ENCODE peak calls at places on chromosomes 13 and 19, in six cellular contexts. P, O, C, F, T and J are unnamed samples.

GRCh38 chr13:21297452-21297851 is 121.0 kb downstream of the MRPL57 start:
- DNase-seq in T (no peak), F (no peak), C (no peak), O (no peak), P (no peak), J (no peak)

GRCh38 chr19:5244351-5244750 is 96.3 kb downstream of the PTPRS start:
- DNase-seq in T (no peak), O (no peak), C (no peak), P (no peak), F (no peak), J (no peak)

GRCh38 chr19:40908981-40909380 is 26.9 kb upstream of the CYP2A7 start:
- DNase-seq in F (no peak), C (no peak), O (no peak), T (no peak), P (no peak), J (no peak)

GRCh38 chr13:35723820-35724219 is 247.3 kb upstream of the MAB21L1 start:
- DNase-seq in P (peak), F (no peak), C (no peak), O (no peak), T (no peak), J (no peak)

GRCh38 chr19:19672816-19673215 is 4.2 kb downstream of the ZNF101 start:
- DNase-seq in O (no peak), C (no peak), P (no peak), F (no peak), T (no peak), J (no peak)

GRCh38 chr13:80115616-80116015 is 225.3 kb downstream of the SPRY2 start:
- DNase-seq in C (no peak), P (no peak), O (no peak), T (no peak), F (no peak), J (no peak)

GRCh38 chr13:29621841-29622240 is 26.4 kb upstream of the SLC7A1 start:
- DNase-seq in P (no peak), C (no peak), O (no peak), T (no peak), F (no peak), J (no peak)

GRCh38 chr19:5628470-5628869 is 5.6 kb downstream of the SAFB start:
- DNase-seq in O (no peak), C (no peak), F (no peak), P (no peak), T (no peak), J (no peak)

GRCh38 chr19:6725513-6726231 is 5.2 kb upstream of the C3 start:
- DNase-seq in F (no peak), P (peak), C (no peak), T (no peak), O (no peak), J (no peak)

GRCh38 chr13:39362652-39363390 is 240.2 kb downstream of the LHFPL6 start:
- DNase-seq in F (no peak), C (no peak), T (no peak), P (no peak), O (no peak), J (no peak)

GRCh38 chr19:38686530-38686888 is 39.1 kb downstream of the ACTN4 start:
- DNase-seq in P (no peak), T (no peak), F (peak), O (peak), C (no peak), J (no peak)

GRCh38 chr13:67408823-67409222 is 178.7 kb upstream of the PCDH9 start:
- DNase-seq in O (no peak), F (no peak), T (no peak), P (peak), C (no peak), J (no peak)

GRCh38 chr13:52892925-52893324 is 44.5 kb upstream of the PCDH8 start:
- DNase-seq in C (no peak), F (no peak), O (no peak), P (no peak), T (no peak), J (no peak)

GRCh38 chr13:102913924-102914628 is 68.2 kb downstream of the ERCC5 start:
- DNase-seq in O (no peak), F (no peak), C (no peak), T (no peak), P (no peak), J (no peak)

GRCh38 chr13:110431425-110431824 is 124.3 kb downstream of the COL4A2 start:
- DNase-seq in O (no peak), F (no peak), P (no peak), T (no peak), C (no peak), J (no peak)

GRCh38 chr19:33429891-33430673 is 56.6 kb downstream of the CEBPG start:
- DNase-seq in O (no peak), C (no peak), P (no peak), F (no peak), T (no peak), J (no peak)

GRCh38 chr13:107835339-107836018 is 379.9 kb downstream of the LIG4 start:
- DNase-seq in O (no peak), C (no peak), P (no peak), T (no peak), F (no peak), J (no peak)

GRCh38 chr19:47487551-47488515 is 3.8 kb upstream of the KPTN start:
- DNase-seq in P (no peak), O (no peak), F (no peak), T (no peak), C (no peak), J (no peak)

GRCh38 chr19:11345122-11345752 is 831 bp downstream of the TMEM205 start:
- DNase-seq in C (no peak), T (no peak), F (no peak), P (no peak), O (no peak), J (no peak)

GRCh38 chr19:38266981-38267597 is 2.7 kb downstream of the SPINT2 start:
- DNase-seq in F (no peak), T (no peak), P (peak), C (peak), O (peak), J (no peak)

GRCh38 chr13:60836821-60837220 is 439.8 kb downstream of the TDRD3 start:
- DNase-seq in C (no peak), P (no peak), T (no peak), O (no peak), F (no peak), J (no peak)

GRCh38 chr19:15631817-15632216 is 8.9 kb upstream of the CYP4F3 start:
- DNase-seq in O (peak), T (no peak), F (peak), P (peak), C (no peak), J (peak)

GRCh38 chr19:2733930-2734588 is 5.8 kb downstream of the SLC39A3 start:
- DNase-seq in P (no peak), F (no peak), C (no peak), O (no peak), T (no peak), J (no peak)

GRCh38 chr19:13376537-13376936 is 129.7 kb downstream of the CACNA1A start:
- DNase-seq in P (no peak), F (no peak), O (no peak), T (no peak), C (no peak), J (no peak)

GRCh38 chr13:106372199-106373160 is 163.0 kb downstream of the EFNB2 start:
- DNase-seq in T (no peak), C (no peak), O (no peak), F (no peak), P (no peak), J (no peak)

GRCh38 chr13:44620057-44620456 is 43.9 kb upstream of the TSC22D1 start:
- DNase-seq in C (no peak), F (no peak), O (no peak), P (no peak), T (no peak), J (no peak)

GRCh38 chr13:110379905-110380341 is 72.8 kb downstream of the COL4A2 start:
- DNase-seq in F (no peak), T (peak), C (no peak), O (no peak), P (no peak), J (no peak)

GRCh38 chr13:77333521-77334083 is 6.7 kb upstream of the MYCBP2 start:
- DNase-seq in C (no peak), O (no peak), P (no peak), T (no peak), F (no peak), J (no peak)

GRCh38 chr13:39451860-39452301 is 151.1 kb downstream of the LHFPL6 start:
- DNase-seq in T (no peak), P (no peak), O (no peak), F (no peak), C (no peak), J (no peak)

GRCh38 chr19:49716154-49716553 is 25.2 kb downstream of the CPT1C start:
- DNase-seq in P (no peak), C (no peak), F (no peak), T (no peak), O (no peak), J (no peak)

GRCh38 chr13:110350509-110350908 is 43.4 kb downstream of the COL4A2 start:
- DNase-seq in C (no peak), P (no peak), O (no peak), F (no peak), T (no peak), J (no peak)

GRCh38 chr19:46861691-46862503 is 1.1 kb downstream of the ARHGAP35 start:
- DNase-seq in C (no peak), O (peak), P (no peak), F (no peak), T (no peak), J (peak)

GRCh38 chr19:51552996-51553725 is 17.9 kb upstream of the ZNF175 start:
- DNase-seq in P (peak), C (peak), T (peak), O (peak), F (no peak), J (peak)

GRCh38 chr13:109055850-109056249 is 426.4 kb downstream of the MYO16 start:
- DNase-seq in P (no peak), F (no peak), C (no peak), O (no peak), T (no peak), J (no peak)

GRCh38 chr13:109058071-109058470 is 428.7 kb downstream of the MYO16 start:
- DNase-seq in O (no peak), C (no peak), T (no peak), P (no peak), F (no peak), J (no peak)
- TF ChIP-seq ATF3 in O (no peak), C (no peak), T (no peak), P (no peak), F (no peak), J (no peak)

DNA sequence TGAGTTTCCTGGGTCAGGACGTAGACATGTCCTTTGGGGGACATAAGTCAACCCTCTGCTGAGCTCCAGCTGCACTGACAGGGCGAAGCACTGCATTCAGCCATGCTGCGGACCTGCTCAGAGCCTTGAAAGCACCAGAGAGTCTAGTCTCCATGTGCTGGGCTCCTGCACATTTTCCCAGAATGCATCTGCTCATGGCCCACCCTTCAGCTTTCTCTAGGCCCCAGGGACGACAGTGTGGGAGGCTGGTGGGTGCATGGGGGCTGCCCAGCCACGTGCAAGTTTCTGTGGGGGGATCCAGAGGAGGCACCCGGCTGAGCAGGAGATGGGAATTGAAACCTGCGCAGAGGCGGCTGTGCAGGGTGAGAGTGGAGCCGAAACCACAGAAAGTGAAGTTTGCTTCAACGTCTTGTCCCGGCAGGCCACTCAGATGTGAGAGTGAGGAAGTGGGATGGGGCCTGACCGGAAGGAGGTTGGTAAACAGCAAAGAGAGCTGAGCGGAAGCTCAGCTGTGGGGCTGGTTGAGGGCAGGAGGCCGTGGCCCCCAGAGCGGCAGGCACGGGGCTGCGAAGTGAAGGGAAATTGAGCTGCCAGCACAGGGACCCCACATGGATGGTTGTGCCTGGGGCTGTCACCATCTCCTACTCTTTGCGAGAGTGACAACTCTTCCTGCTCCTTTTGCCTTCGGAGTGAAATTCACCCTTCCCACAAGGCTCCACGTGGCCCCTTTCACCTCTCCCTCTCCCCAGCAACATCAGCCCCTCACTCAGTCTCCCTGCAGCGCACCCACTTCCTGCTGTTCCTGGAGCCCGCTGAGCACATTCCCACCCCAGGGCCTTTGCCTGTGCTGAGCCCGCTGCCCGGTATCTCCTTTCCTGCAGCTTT is 11.8 kb downstream of the PGLS start:
- DNase-seq in T (no peak), F (peak), P (no peak), C (no peak), O (no peak), J (no peak)
- TF ChIP-seq ATF3 in T (no peak), F (no peak), P (no peak), C (no peak), O (no peak), J (no peak)

DNA sequence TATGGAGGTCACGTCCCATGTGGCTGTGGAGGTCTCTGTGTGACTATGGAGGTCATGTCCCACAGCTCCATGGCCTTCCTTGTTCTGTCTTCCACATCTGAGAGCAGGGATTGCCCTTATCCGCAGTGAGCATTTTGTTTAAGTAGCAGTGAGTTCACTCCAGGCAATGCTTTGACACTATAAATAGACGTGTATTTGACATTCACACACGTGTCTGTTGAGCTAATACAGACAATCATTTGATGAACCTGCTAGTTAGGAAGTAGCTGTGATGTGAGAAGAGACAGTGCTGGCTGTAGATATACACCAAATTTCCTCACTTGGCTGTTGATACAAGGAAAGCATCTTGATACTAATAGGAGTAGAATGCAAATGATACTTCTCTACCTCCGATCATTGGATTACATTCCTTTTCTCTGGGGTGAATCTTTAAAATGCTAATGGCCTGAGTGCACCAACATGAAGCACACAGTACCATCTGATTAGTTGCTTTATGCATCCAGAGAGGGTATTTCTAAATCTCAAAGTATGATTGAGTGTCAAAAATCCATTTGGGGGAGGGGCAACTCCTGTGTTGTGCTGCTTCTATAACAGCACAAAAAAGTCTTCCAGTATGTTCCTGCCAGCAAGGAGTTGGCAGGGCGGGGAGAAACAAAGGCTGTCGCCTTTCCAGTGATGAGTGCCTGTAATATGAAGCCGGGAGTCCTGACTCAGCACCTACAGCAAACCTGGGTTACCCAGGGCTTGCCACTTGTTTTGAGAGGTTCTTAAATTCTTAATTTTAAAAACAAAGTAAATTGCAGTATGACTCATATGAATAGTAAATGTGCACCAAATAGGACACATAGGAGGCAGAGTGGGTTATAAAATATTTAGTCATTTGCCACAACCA is 7.0 kb downstream of the CUL4A start:
- DNase-seq in O (no peak), T (no peak), P (peak), C (peak), F (no peak), J (no peak)
- TF ChIP-seq ATF3 in O (no peak), T (no peak), P (no peak), C (no peak), F (no peak), J (no peak)

GRCh38 chr13:75285310-75285709 is 196.7 kb downstream of the TBC1D4 start:
- DNase-seq in T (no peak), F (no peak), O (no peak), C (no peak), P (no peak), J (no peak)
- TF ChIP-seq ATF3 in T (no peak), F (no peak), O (no peak), C (no peak), P (no peak), J (no peak)

GRCh38 chr13:48648446-48648845 is 5.3 kb upstream of the CYSLTR2 start:
- DNase-seq in P (no peak), T (no peak), F (no peak), O (no peak), C (no peak), J (no peak)

GRCh38 chr13:48654511-48654910 is 782 bp downstream of the CYSLTR2 start:
- DNase-seq in C (no peak), O (no peak), F (no peak), P (no peak), T (no peak), J (no peak)

GRCh38 chr13:48656621-48657020 is 2.9 kb downstream of the CYSLTR2 start:
- DNase-seq in P (peak), F (no peak), T (no peak), O (no peak), C (no peak), J (no peak)

GRCh38 chr13:48655291-48655690 is 1.6 kb downstream of the CYSLTR2 start:
- DNase-seq in P (no peak), C (no peak), F (no peak), T (no peak), O (no peak), J (no peak)

DNA sequence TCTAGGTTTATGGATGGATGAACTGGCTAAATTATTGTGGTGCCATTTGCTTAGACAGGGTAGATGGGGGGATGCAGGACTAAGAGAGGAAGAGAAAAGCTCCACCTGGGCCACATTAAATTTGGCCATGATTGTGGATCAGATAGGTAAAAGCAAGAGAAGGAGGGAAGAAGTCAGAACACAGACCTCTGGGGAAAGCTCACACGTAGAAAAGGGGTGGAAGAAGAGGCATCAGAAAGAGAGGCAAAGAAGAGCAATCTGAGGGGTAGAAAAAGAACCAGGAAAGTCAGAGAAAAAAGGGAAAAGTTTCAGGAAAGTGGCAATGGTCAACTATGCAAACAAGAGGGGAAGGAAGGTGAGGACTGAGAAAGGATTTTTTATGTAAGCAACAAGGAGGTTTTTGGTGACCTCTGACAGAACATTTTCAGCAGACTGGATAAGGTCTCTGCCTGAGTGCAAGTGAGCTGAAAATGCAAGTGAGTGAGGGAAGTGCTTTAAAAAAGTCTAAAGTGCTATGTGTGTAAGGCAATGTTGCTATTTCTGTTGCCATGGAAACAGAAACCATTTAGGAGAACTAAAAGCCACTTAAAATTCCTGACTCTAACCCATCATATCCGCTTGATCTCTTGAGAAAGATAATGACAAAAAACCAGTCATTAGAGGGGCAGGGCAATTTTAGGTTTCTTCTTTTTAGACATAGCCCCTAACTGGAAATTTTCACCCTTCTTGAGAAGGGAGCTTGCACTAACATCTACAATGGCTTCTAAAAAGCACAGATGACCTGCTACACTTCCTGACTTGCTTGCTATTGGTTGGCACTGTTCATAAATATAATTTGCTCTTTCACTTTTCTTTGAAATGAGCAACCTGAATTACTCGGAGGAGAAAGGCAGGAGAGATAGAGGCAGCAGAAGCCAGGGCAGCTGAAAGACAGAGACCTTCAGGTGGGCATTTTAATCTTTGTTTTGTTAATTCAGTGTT is at the start of gene CYSLTR2:
- DNase-seq in O (no peak), F (peak), C (no peak), P (no peak), T (no peak), J (no peak)
- TF ChIP-seq ATF3 in O (no peak), F (no peak), C (no peak), P (no peak), T (no peak), J (no peak)